ENCODE peak calls at places on chromosomes 6 and 20, in nine cellular contexts. U is adrenal gland, A is ovary, E is A549, X is breast epithelium, Z is vagina, G is HCT116, D is uterus, S is body of pancreas. M is an unnamed sample.
A peak's percentile ranks its signal among the peaks of the same experiment; 100 is the strongest.

GRCh38 chr6:22411408-22412105 is 114.7 kb upstream of the PRL start:
- DNase-seq in U (no peak), A (no peak), E (no peak), X (no peak), Z (no peak), G (no peak), D (no peak), S (no peak), M (no peak)

GRCh38 chr6:133114973-133115372 is 126.2 kb upstream of the EYA4 start:
- DNase-seq in U (no peak), A (no peak), E (no peak), X (no peak), Z (no peak), G (no peak), D (no peak), S (no peak), M (no peak)

GRCh38 chr6:106085984-106086832 is at the start of gene PRDM1:
- DNase-seq in U (peak; percentile 82), A (peak; percentile 66), E (peak; percentile 76), X (peak; percentile 86), Z (no peak), G (peak; percentile 81), D (peak; percentile 66), S (peak; percentile 86), M (peak; percentile 66)

GRCh38 chr20:53735536-53736050 is 142.0 kb upstream of the ZNF217 start:
- DNase-seq in U (no peak), A (no peak), E (peak; percentile 60), X (no peak), Z (no peak), G (no peak), D (no peak), S (no peak), M (no peak)

GRCh38 chr6:143589162-143589561 is 77.6 kb upstream of the FUCA2 start:
- DNase-seq in U (no peak), A (no peak), E (no peak), X (no peak), Z (no peak), G (no peak), D (no peak), S (no peak), M (no peak)

GRCh38 chr20:48657426-48658197 is 170.2 kb downstream of the PREX1 start:
- DNase-seq in U (peak; percentile 88), A (peak; percentile 64), E (peak; percentile 92), X (peak; percentile 63), Z (no peak), G (peak; percentile 52), D (peak; percentile 55), S (peak; percentile 74), M (peak; percentile 64)

GRCh38 chr6:4344317-4344899 is 209.0 kb upstream of the ECI2 start:
- DNase-seq in U (no peak), A (no peak), E (no peak), X (no peak), Z (peak; percentile 67), G (no peak), D (no peak), S (no peak), M (no peak)

GRCh38 chr6:163180874-163181541 is 233.5 kb upstream of the QKI start:
- DNase-seq in U (peak; percentile 88), A (peak; percentile 20), E (peak; percentile 51), X (peak; percentile 32), Z (no peak), G (peak; percentile 41), D (peak; percentile 26), S (peak; percentile 76), M (peak; percentile 84)

GRCh38 chr6:37524025-37524647 is 24.4 kb upstream of the CCDC167 start:
- DNase-seq in U (no peak), A (no peak), E (no peak), X (no peak), Z (no peak), G (no peak), D (no peak), S (no peak), M (peak; percentile 17)

GRCh38 chr6:35500782-35501181 is 3.9 kb upstream of the TEAD3 start:
- DNase-seq in U (no peak), A (no peak), E (no peak), X (no peak), Z (no peak), G (no peak), D (no peak), S (no peak), M (no peak)

GRCh38 chr6:44041461-44042260 is 85.6 kb downstream of the MRPL14 start:
- DNase-seq in U (peak; percentile 82), A (peak; percentile 42), E (peak; percentile 57), X (peak; percentile 76), Z (no peak), G (peak; percentile 84), D (peak; percentile 82), S (no peak), M (peak; percentile 52)

GRCh38 chr20:6395695-6396094 is 272.9 kb upstream of the FERMT1 start:
- DNase-seq in U (no peak), A (no peak), E (no peak), X (no peak), Z (no peak), G (no peak), D (no peak), S (no peak), M (no peak)

GRCh38 chr6:43953794-43954310 is 173.4 kb downstream of the MRPL14 start:
- DNase-seq in U (peak; percentile 86), A (peak; percentile 40), E (no peak), X (no peak), Z (peak; percentile 74), G (no peak), D (peak; percentile 17), S (peak; percentile 22), M (peak; percentile 70)

GRCh38 chr6:90195094-90195793 is 101.4 kb downstream of the BACH2 start:
- DNase-seq in U (no peak), A (no peak), E (no peak), X (no peak), Z (no peak), G (no peak), D (no peak), S (no peak), M (no peak)

GRCh38 chr20:1391640-1392442 is 1.0 kb downstream of the FKBP1A start:
- DNase-seq in U (peak; percentile 69), A (no peak), E (no peak), X (no peak), Z (no peak), G (no peak), D (no peak), S (no peak), M (peak; percentile 67)

GRCh38 chr6:158799051-158799792 is 19.9 kb downstream of the EZR start:
- DNase-seq in U (peak; percentile 88), A (peak; percentile 38), E (no peak), X (no peak), Z (no peak), G (no peak), D (no peak), S (peak; percentile 86), M (no peak)

GRCh38 chr6:11806561-11807317 is 28.1 kb upstream of the ADTRP start:
- DNase-seq in U (no peak), A (no peak), E (no peak), X (peak; percentile 39), Z (no peak), G (no peak), D (no peak), S (no peak), M (no peak)

GRCh38 chr6:15401769-15402250 is 155.9 kb downstream of the JARID2 start:
- DNase-seq in U (no peak), A (no peak), E (no peak), X (no peak), Z (no peak), G (no peak), D (no peak), S (no peak), M (no peak)

DNA sequence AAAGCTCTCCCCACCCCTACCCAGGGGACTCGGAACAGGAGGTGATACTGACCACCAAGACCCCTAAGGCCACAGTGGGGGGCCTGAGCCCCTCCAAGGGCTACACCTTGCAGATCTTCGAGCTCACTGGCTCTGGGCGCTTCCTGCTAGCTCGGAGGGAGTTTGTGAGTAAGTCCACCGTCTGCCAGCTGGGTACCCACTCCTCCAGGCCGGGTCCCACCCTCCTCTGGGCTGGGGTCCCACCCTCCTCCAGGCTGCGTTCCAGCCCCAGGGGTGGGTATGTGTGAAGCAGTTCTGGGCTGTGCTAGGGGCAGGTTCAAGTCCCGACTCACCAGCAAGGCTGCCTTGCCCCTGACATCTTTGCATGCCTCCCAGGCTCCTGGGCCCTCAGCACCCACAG is 12.4 kb downstream of the COL20A1 start:
- DNase-seq in U (no peak), A (no peak), E (no peak), X (no peak), Z (no peak), G (no peak), D (no peak), S (no peak), M (peak; percentile 9)
- TF ChIP-seq CTCF in U (no peak), A (no peak), E (no peak), X (no peak), Z (no peak), G (no peak), D (no peak), S (no peak), M (no peak)

GRCh38 chr6:156827382-156827781 is 50.2 kb downstream of the ARID1B start:
- DNase-seq in U (peak; percentile 68), A (peak; percentile 43), E (no peak), X (peak; percentile 38), Z (no peak), G (no peak), D (no peak), S (no peak), M (no peak)
- TF ChIP-seq POLR2A in U (no peak), A (no peak), E (no peak), X (no peak), Z (no peak), G (no peak), D (no peak), S (no peak), M (no peak)

GRCh38 chr20:25196701-25197120 is 1.2 kb downstream of the ENTPD6 start:
- DNase-seq in U (no peak), A (no peak), E (peak; percentile 41), X (no peak), Z (no peak), G (no peak), D (no peak), S (no peak), M (no peak)

GRCh38 chr20:25198663-25199363 is 3.3 kb downstream of the ENTPD6 start:
- DNase-seq in U (peak; percentile 51), A (no peak), E (no peak), X (no peak), Z (peak; percentile 83), G (no peak), D (no peak), S (no peak), M (no peak)

GRCh38 chr20:25197173-25197869 is 1.8 kb downstream of the ENTPD6 start:
- DNase-seq in U (peak; percentile 45), A (no peak), E (no peak), X (no peak), Z (no peak), G (no peak), D (no peak), S (no peak), M (no peak)

GRCh38 chr20:25195962-25196700 is 619 bp downstream of the ENTPD6 start:
- DNase-seq in U (peak; percentile 71), A (no peak), E (peak; percentile 29), X (peak; percentile 56), Z (peak; percentile 91), G (peak; percentile 28), D (no peak), S (peak; percentile 62), M (no peak)

GRCh38 chr20:25197870-25198190 is 2.3 kb downstream of the ENTPD6 start:
- DNase-seq in U (no peak), A (no peak), E (no peak), X (no peak), Z (no peak), G (no peak), D (no peak), S (no peak), M (no peak)
- H3K4me1 ChIP-seq in U (peaks cover 46% of the 10 kb centered on the region), A (peaks cover 8% of the 10 kb centered on the region), E (peaks cover 35% of the 10 kb centered on the region), X (no peaks in the 10 kb centered on the region), Z (peaks cover 36% of the 10 kb centered on the region), G (peaks cover 9% of the 10 kb centered on the region), D (no peaks in the 10 kb centered on the region), S (peaks cover 41% of the 10 kb centered on the region), M (peaks cover 56% of the 10 kb centered on the region)

GRCh38 chr6:64838726-64839125 is 868.3 kb downstream of the EYS start:
- DNase-seq in U (no peak), A (no peak), E (no peak), X (no peak), Z (no peak), G (no peak), D (no peak), S (no peak), M (no peak)
- TF ChIP-seq CTCF in U (no peak), A (no peak), E (no peak), X (no peak), Z (no peak), G (no peak), D (no peak), S (peak; percentile 50), M (peak; percentile 8)

M was measured in heart left ventricle.